ENCODE peak calls at places on chromosome 4, in eight cellular contexts. A is tibial nerve, L is WERI-Rb-1, G is right atrium auricular region, P is ascending aorta, Z is cardiac fibroblast, J is AG04449, S is cardiac muscle cell. D is an unnamed sample.

GRCh38 chr4:98510757-98511517 is 147.5 kb downstream of the TSPAN5 start:
- DNase-seq in S (peak; percentile 81), Z (peak; percentile 82), A (no peak), G (no peak), P (no peak), J (peak; percentile 92), L (no peak), D (no peak)

GRCh38 chr4:87117051-87117729 is 103.2 kb downstream of the KLHL8 start:
- DNase-seq in G (no peak), L (no peak), S (no peak), Z (no peak), J (no peak), A (no peak), P (no peak), D (no peak)

GRCh38 chr4:3321295-3321889 is 28.6 kb downstream of the RGS12 start:
- DNase-seq in A (no peak), Z (peak; percentile 49), G (peak; percentile 66), P (no peak), S (peak; percentile 40), J (no peak), L (no peak), D (no peak)

GRCh38 chr4:147793569-147793968 is 61.7 kb downstream of the ARHGAP10 start:
- DNase-seq in L (no peak), S (no peak), P (no peak), J (no peak), Z (no peak), A (no peak), G (no peak), D (no peak)

GRCh38 chr4:147160908-147161513 is 215.3 kb upstream of the TTC29 start:
- DNase-seq in Z (peak; percentile 80), G (no peak), S (peak; percentile 77), P (no peak), J (peak; percentile 19), A (no peak), L (peak; percentile 45), D (no peak)

GRCh38 chr4:39568805-39569204 is 41.6 kb upstream of the UGDH start:
- DNase-seq in G (no peak), P (no peak), L (no peak), S (no peak), A (no peak), Z (no peak), J (no peak), D (no peak)

GRCh38 chr4:139282375-139283075 is 2.5 kb upstream of the MGARP start:
- DNase-seq in J (no peak), S (peak; percentile 51), P (no peak), Z (peak; percentile 41), L (no peak), G (no peak), A (no peak), D (no peak)

GRCh38 chr4:118826723-118827444 is 9.0 kb downstream of the SEC24D start:
- DNase-seq in Z (no peak), G (no peak), J (no peak), S (no peak), A (no peak), P (no peak), L (no peak), D (no peak)

GRCh38 chr4:153792007-153792892 is 3.4 kb upstream of the SFRP2 start:
- DNase-seq in S (peak; percentile 25), G (peak; percentile 75), Z (peak; percentile 42), P (no peak), A (peak; percentile 70), L (peak; percentile 76), J (no peak), D (peak; percentile 95)

GRCh38 chr4:151415978-151416377 is 7.0 kb downstream of the FHIP1A start:
- DNase-seq in Z (peak; percentile 61), A (no peak), S (peak; percentile 69), J (peak; percentile 38), G (no peak), P (no peak), L (no peak), D (no peak)

GRCh38 chr4:70747874-70748273 is 26.1 kb downstream of the RUFY3 start:
- DNase-seq in G (no peak), S (peak; percentile 38), A (no peak), P (no peak), Z (no peak), L (no peak), J (no peak), D (no peak)

GRCh38 chr4:39542633-39543393 is 15.6 kb upstream of the UGDH start:
- DNase-seq in P (no peak), S (no peak), L (no peak), A (no peak), G (no peak), Z (no peak), J (no peak), D (no peak)

GRCh38 chr4:99334880-99335279 is 13.7 kb upstream of the ADH1B start:
- DNase-seq in Z (no peak), S (no peak), P (no peak), J (no peak), A (no peak), L (no peak), G (no peak), D (no peak)

GRCh38 chr4:2604614-2605013 is 68.2 kb downstream of the FAM193A start:
- DNase-seq in Z (no peak), J (no peak), S (no peak), P (no peak), G (no peak), A (no peak), L (peak; percentile 45), D (no peak)

GRCh38 chr4:73875401-73875800 is 6.2 kb downstream of the CXCL1 start:
- DNase-seq in P (no peak), L (no peak), G (no peak), S (no peak), Z (no peak), J (no peak), A (no peak), D (no peak)

GRCh38 chr4:82718067-82718935 is 80.3 kb downstream of the SCD5 start:
- DNase-seq in L (no peak), Z (peak; percentile 75), P (no peak), S (peak; percentile 84), G (peak; percentile 81), J (no peak), A (peak; percentile 23), D (no peak)

GRCh38 chr4:90546114-90546513 is 418.9 kb downstream of the CCSER1 start:
- DNase-seq in Z (no peak), L (no peak), A (no peak), J (no peak), S (no peak), G (no peak), P (no peak), D (no peak)

GRCh38 chr4:155582971-155583437 is 83.6 kb upstream of the GUCY1A1 start:
- DNase-seq in J (no peak), P (no peak), L (no peak), S (peak; percentile 89), A (no peak), G (no peak), Z (peak; percentile 86), D (no peak)

GRCh38 chr4:42608551-42608950 is 48.4 kb downstream of the ATP8A1 start:
- DNase-seq in G (no peak), J (no peak), Z (no peak), S (no peak), A (no peak), P (no peak), L (no peak), D (no peak)

GRCh38 chr4:157655101-157655818 is 434.7 kb downstream of the GRIA2 start:
- DNase-seq in A (no peak), P (no peak), L (no peak), S (no peak), J (no peak), G (no peak), Z (no peak), D (no peak)

GRCh38 chr4:81466841-81467671 is 4.7 kb downstream of the RASGEF1B start:
- DNase-seq in S (peak; percentile 84), P (peak; percentile 81), G (peak; percentile 73), J (peak; percentile 33), A (peak; percentile 38), L (peak; percentile 69), Z (peak; percentile 82), D (peak; percentile 83)

GRCh38 chr4:81724925-81725329 is 253.2 kb upstream of the RASGEF1B start:
- DNase-seq in Z (no peak), A (no peak), G (peak; percentile 84), S (peak; percentile 18), J (no peak), P (peak; percentile 78), L (no peak), D (no peak)

GRCh38 chr4:78397292-78397630 is 154.3 kb upstream of the ANXA3 start:
- DNase-seq in A (no peak), J (no peak), Z (no peak), S (no peak), L (no peak), P (no peak), G (no peak), D (no peak)

DNA sequence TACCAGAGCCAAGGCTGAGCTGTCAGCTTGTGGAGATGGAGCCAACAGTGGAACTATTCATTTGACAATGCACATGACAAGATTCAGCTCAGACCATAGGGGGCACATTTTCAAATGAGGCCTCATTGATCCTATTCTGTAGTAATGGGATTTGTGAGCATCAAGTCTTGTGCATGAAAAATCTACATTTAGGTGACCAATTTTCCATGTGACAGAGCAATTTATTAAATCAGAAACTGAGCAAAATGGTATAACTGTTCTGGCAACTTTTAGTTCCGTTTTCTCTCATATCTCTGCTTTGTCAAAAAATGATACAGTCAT is 108.5 kb upstream of the PCDH18 start:
- DNase-seq in Z (no peak), S (no peak), L (no peak), A (no peak), J (no peak), P (no peak), G (no peak), D (no peak)
- TF ChIP-seq CTCF in Z (no peak), S (no peak), L (no peak), A (no peak), J (no peak), P (no peak), G (no peak), D (no peak)

GRCh38 chr4:102827674-102828496 is 534 bp upstream of the UBE2D3 start:
- DNase-seq in A (peak; percentile 98), J (peak; percentile 100), P (peak; percentile 100), Z (peak; percentile 100), L (peak; percentile 100), G (peak; percentile 100), S (peak; percentile 100), D (peak; percentile 90)
- TF ChIP-seq CTCF in A (no peak), J (no peak), P (no peak), Z (no peak), L (peak; percentile 2), G (peak; percentile 14), S (no peak), D (no peak)

DNA sequence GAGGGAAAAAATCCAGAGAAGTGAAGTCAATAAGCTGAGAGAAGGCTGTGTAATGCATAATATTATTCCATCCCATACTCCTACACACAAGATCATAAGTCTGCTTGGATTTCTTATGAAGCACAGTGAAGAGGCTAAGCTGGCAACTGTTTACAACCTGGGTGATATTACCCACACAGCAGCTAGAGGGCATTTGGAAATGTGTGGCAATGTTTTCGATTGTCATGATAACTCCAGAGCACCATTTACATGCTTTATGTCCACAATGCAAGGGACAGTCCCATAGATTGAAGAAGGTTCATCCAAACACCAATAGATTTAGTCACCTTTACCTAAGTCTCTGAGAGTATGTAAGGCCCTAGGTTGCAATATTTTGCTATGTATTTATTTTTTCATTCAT is 412.2 kb downstream of the PPP3CA start:
- DNase-seq in G (no peak), J (no peak), S (no peak), L (no peak), Z (peak; percentile 5), A (no peak), P (no peak), D (no peak)
- TF ChIP-seq CTCF in G (no peak), J (peak; percentile 25), S (no peak), L (peak; percentile 52), Z (peak; percentile 26), A (no peak), P (no peak), D (peak; percentile 21)

GRCh38 chr4:56656346-56656643 is 24.8 kb downstream of the HOPX start:
- DNase-seq in S (no peak), A (no peak), L (peak; percentile 31), J (no peak), G (no peak), Z (no peak), P (no peak), D (peak; percentile 14)
- TF ChIP-seq CTCF in S (peak; percentile 31), A (no peak), L (peak; percentile 55), J (peak; percentile 19), G (no peak), Z (no peak), P (no peak), D (peak; percentile 41)

D was measured in neural crest cell.